ENCODE peak calls at places on chromosomes 12 and 14, in five cellular contexts. V, P, G, J and R are unnamed samples.

GRCh38 chr14:80055912-80056801 is 155.1 kb downstream of the DIO2 start:
- DNase-seq in V (peak), P (peak), G (peak), J (peak), R (no peak)

GRCh38 chr14:76056128-76056527 is 70.6 kb downstream of the IFT43 start:
- DNase-seq in V (no peak), P (no peak), G (peak), J (peak), R (no peak)

GRCh38 chr12:106926657-106927056 is 29.1 kb upstream of the TMEM263 start:
- DNase-seq in V (no peak), P (no peak), G (no peak), J (no peak), R (no peak)

GRCh38 chr12:119911147-119911546 is 34.0 kb upstream of the CIT start:
- DNase-seq in V (no peak), P (no peak), G (no peak), J (no peak), R (no peak)

GRCh38 chr12:11771356-11771755 is 121.9 kb downstream of the ETV6 start:
- DNase-seq in V (peak), P (peak), G (no peak), J (no peak), R (no peak)

GRCh38 chr12:52190860-52191729 is 719 bp downstream of the KRT80 start:
- DNase-seq in V (no peak), P (no peak), G (no peak), J (no peak), R (no peak)

GRCh38 chr14:34362625-34363251 is 99.3 kb downstream of the SPTSSA start:
- DNase-seq in V (no peak), P (no peak), G (no peak), J (no peak), R (no peak)

GRCh38 chr14:45698462-45699134 is 445.6 kb upstream of the MIS18BP1 start:
- DNase-seq in V (no peak), P (no peak), G (no peak), J (no peak), R (no peak)

GRCh38 chr14:67457782-67458181 is 30.7 kb downstream of the TMEM229B start:
- DNase-seq in V (no peak), P (no peak), G (no peak), J (no peak), R (no peak)

GRCh38 chr12:131747276-131747675 is 36.4 kb downstream of the SFSWAP start:
- DNase-seq in V (no peak), P (no peak), G (no peak), J (no peak), R (no peak)

GRCh38 chr14:50964683-50965390 is 20.6 kb upstream of the PYGL start:
- DNase-seq in V (no peak), P (no peak), G (peak), J (no peak), R (no peak)

GRCh38 chr12:65948320-65949008 is 124.2 kb downstream of the HMGA2 start:
- DNase-seq in V (no peak), P (no peak), G (peak), J (no peak), R (no peak)

GRCh38 chr12:110371408-110372055 is 32.0 kb downstream of the ANAPC7 start:
- DNase-seq in V (peak), P (peak), G (no peak), J (peak), R (peak)

GRCh38 chr14:35766700-35767082 is 42.4 kb downstream of the RALGAPA1 start:
- DNase-seq in V (no peak), P (no peak), G (no peak), J (no peak), R (no peak)

DNA sequence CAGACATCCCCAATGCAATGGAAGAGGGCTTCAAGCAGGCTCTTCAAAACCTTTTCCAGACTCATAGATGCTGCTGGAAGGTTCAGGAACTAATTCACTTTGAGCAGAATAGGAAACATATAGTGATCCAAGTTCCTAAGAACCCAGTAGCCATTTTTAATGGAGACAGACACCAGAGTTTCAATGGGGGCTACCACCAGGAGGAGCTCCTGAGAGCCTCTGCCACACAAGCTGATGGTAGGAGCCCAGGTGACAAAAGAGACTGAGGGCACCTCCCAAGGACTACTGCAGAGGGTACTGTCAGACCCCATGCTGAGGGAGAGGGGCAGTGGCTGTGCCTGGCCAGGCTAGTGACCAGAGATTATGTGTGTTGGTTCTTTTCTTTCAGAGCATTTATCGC is 45.9 kb downstream of the IFNG start:
- DNase-seq in V (peak), P (no peak), G (no peak), J (peak), R (no peak)
- TF ChIP-seq CTCF in V (peak), P (peak), G (no peak), J (peak), R (peak)

DNA sequence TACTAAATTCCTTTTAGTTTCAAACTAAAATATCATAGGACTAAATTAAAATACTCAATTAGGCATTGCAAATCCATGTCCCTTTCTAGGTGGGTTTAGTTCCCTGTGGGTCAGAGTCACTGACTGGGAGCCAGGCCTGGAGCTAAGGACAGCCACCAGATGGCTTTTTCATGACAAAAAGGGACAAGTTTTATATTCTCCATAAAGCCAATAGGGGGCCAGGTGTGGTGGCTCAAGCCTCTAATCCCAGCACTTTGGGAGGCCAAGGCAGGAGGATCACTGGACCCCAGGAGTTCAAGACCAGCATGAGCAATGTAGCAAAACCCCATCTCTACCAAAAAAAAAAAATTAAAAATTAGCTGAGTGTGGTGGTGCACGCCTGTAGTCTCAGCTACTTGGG is 35.4 kb upstream of the EIF5 start:
- DNase-seq in V (no peak), P (no peak), G (no peak), J (no peak), R (no peak)
- TF ChIP-seq CTCF in V (no peak), P (no peak), G (no peak), J (peak), R (no peak)

DNA sequence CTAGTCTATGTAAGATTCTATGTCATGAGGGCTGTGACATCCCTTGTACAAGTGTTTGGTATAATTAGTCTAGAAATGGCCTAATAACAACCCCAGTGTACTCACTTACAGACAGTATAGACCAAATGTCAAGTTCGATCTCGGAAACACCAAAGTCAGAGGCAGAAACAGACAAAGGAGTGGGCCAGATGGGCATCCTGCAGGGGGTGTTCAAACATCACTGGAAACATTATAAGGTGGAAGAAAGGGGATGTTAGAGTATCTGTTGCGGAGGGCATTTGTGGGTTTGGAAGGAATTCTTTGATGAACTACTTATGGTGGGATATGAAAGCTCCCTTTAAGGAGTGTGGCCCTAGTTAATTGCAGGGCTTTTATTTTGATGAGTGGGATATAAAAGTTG is 134.6 kb downstream of the ESR2 start:
- DNase-seq in V (no peak), P (no peak), G (no peak), J (no peak), R (no peak)
- TF ChIP-seq CTCF in V (no peak), P (peak), G (no peak), J (peak), R (peak)

DNA sequence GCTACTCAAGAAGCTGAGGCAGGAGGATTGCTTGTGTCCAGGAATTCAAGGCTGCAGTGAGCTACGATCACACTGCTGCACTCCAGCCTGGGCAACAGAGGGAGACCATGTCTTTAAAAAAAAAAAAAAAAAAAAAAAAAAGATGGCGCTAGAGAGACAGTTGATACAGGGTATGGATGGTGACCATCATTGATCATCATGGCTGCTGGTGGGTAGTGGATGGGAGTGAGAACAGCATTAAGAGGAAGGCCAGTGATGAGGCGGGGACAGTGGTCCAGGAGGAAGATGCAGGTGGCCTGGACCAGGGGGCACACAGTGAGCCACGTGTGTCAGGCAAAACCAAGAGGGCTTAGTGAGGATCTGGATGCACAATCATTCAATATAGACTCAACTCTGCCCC is 26.8 kb upstream of the MAP1LC3B2 start:
- DNase-seq in V (no peak), P (no peak), G (no peak), J (peak), R (no peak)
- TF ChIP-seq CTCF in V (no peak), P (no peak), G (no peak), J (peak), R (no peak)

DNA sequence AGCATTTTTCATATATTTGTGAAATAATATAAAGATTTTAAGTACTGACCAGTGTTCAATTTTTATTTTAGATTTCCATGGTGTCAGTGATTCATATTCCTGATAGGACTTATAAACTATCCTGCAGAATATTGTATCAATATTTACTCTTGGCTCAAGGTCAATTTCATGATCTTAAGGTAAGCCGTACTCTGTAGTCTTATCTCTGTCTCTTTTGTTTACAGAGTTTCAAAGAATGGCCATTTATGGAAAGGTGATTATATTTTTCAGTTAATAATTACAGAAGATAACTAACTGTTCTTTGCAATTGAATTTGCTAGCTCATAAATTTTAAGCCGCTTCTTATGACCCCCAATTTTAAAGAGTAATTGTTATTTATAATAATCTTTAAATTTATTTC is 27.9 kb downstream of the CGRRF1 start:
- DNase-seq in V (no peak), P (no peak), G (no peak), J (no peak), R (no peak)
- TF ChIP-seq CTCF in V (no peak), P (no peak), G (no peak), J (no peak), R (no peak)